ENCODE peak calls at places on chromosomes 11 and 22, in four cellular contexts. T, C, A and M are unnamed samples.

GRCh38 chr11:61054927-61055562 is 47.2 kb upstream of the CD5 start:
- DNase-seq in T (no peak), C (no peak), A (no peak), M (no peak)

GRCh38 chr11:34063061-34063795 is 11.7 kb downstream of the CAPRIN1 start:
- DNase-seq in T (no peak), C (no peak), A (no peak), M (no peak)

GRCh38 chr11:94132152-94132558 is 3.5 kb downstream of the PANX1 start:
- DNase-seq in T (peak), C (no peak), A (no peak), M (peak)

GRCh38 chr22:43867839-43868652 is 5.7 kb upstream of the SULT4A1 start:
- DNase-seq in T (peak), C (peak), A (no peak), M (peak)

GRCh38 chr11:70763606-70764005 is 365.3 kb downstream of the CTTN start:
- DNase-seq in T (peak), C (no peak), A (no peak), M (no peak)

GRCh38 chr11:62556872-62557631 is 10.4 kb upstream of the AHNAK start:
- DNase-seq in T (no peak), C (no peak), A (no peak), M (no peak)

GRCh38 chr11:78902771-78903507 is 328.3 kb upstream of the NARS2 start:
- DNase-seq in T (no peak), C (peak), A (no peak), M (no peak)

GRCh38 chr11:116348226-116348625 is 424.6 kb downstream of the BUD13 start:
- DNase-seq in T (no peak), C (no peak), A (no peak), M (no peak)

GRCh38 chr22:43823911-43824665 is 12.0 kb upstream of the EFCAB6 start:
- DNase-seq in T (no peak), C (no peak), A (no peak), M (peak)

GRCh38 chr11:18235935-18236334 is 667 bp downstream of the SAA4 start:
- DNase-seq in T (no peak), C (no peak), A (no peak), M (no peak)

GRCh38 chr22:50251472-50252054 is 498 bp upstream of the HDAC10 start:
- DNase-seq in T (no peak), C (no peak), A (no peak), M (no peak)

GRCh38 chr11:2587132-2587930 is 112.5 kb downstream of the KCNQ1OT1 start:
- DNase-seq in T (no peak), C (no peak), A (no peak), M (peak)

GRCh38 chr11:117815262-117815803 is 9.2 kb downstream of the FXYD2 start:
- DNase-seq in T (no peak), C (no peak), A (no peak), M (no peak)

GRCh38 chr11:98965358-98965757 is 55.4 kb upstream of the CNTN5 start:
- DNase-seq in T (no peak), C (no peak), A (no peak), M (no peak)

GRCh38 chr22:36738416-36739020 is 35.0 kb upstream of the CACNG2 start:
- DNase-seq in T (no peak), C (no peak), A (no peak), M (no peak)

GRCh38 chr22:44033689-44034088 is 9.6 kb downstream of the PARVB start:
- DNase-seq in T (peak), C (peak), A (no peak), M (peak)

GRCh38 chr11:504053-504993 is 2.7 kb downstream of the RNH1 start:
- DNase-seq in T (peak), C (peak), A (no peak), M (peak)

GRCh38 chr11:46278387-46279173 is 1.1 kb downstream of the CREB3L1 start:
- DNase-seq in T (peak), C (peak), A (no peak), M (peak)

GRCh38 chr11:117020287-117020686 is 77.9 kb downstream of the SIK3 start:
- DNase-seq in T (no peak), C (no peak), A (no peak), M (no peak)

GRCh38 chr11:353315-353857 is 15.9 kb upstream of the B4GALNT4 start:
- DNase-seq in T (peak), C (peak), A (no peak), M (peak)

GRCh38 chr11:27209562-27210005 is 153.4 kb downstream of the CCDC34 start:
- DNase-seq in T (peak), C (peak), A (peak), M (peak)

GRCh38 chr11:115164774-115165173 is 339.4 kb downstream of the CADM1 start:
- DNase-seq in T (no peak), C (no peak), A (no peak), M (no peak)

GRCh38 chr11:19345519-19345847 is 104.7 kb upstream of the E2F8 start:
- DNase-seq in T (no peak), C (no peak), A (no peak), M (no peak)

GRCh38 chr22:27999876-28000275 is 80.8 kb upstream of the PITPNB start:
- DNase-seq in T (no peak), C (no peak), A (no peak), M (no peak)

GRCh38 chr22:38082986-38083710 is 836 bp downstream of the SLC16A8 start:
- DNase-seq in T (no peak), C (no peak), A (no peak), M (no peak)

GRCh38 chr11:2448661-2449547 is 4.1 kb downstream of the KCNQ1 start:
- DNase-seq in T (no peak), C (no peak), A (no peak), M (no peak)

GRCh38 chr11:1202776-1203504 is 19.9 kb upstream of the MUC5B start:
- DNase-seq in T (peak), C (peak), A (peak), M (peak)

GRCh38 chr11:133552938-133553337 is 20.6 kb upstream of the OPCML start:
- DNase-seq in T (no peak), C (no peak), A (no peak), M (no peak)

GRCh38 chr11:57656936-57657289 is 649 bp upstream of the CLP1 start:
- DNase-seq in T (no peak), C (no peak), A (no peak), M (no peak)

GRCh38 chr11:62402226-62402625 is 16.6 kb upstream of the SCGB1A1 start:
- DNase-seq in T (no peak), C (no peak), A (no peak), M (no peak)

GRCh38 chr11:44572884-44573283 is 7.4 kb downstream of the CD82 start:
- DNase-seq in T (no peak), C (no peak), A (no peak), M (no peak)

GRCh38 chr11:111665779-111666178 is 63.5 kb downstream of the SIK2 start:
- DNase-seq in T (peak), C (peak), A (no peak), M (peak)

GRCh38 chr11:18145837-18146236 is 13.5 kb downstream of the MRGPRX3 start:
- DNase-seq in T (no peak), C (no peak), A (no peak), M (no peak)

GRCh38 chr22:19892249-19892879 is 37.7 kb upstream of the GNB1L start:
- DNase-seq in T (peak), C (peak), A (no peak), M (peak)

GRCh38 chr22:20905415-20906386 is 11.5 kb upstream of the CRKL start:
- DNase-seq in T (no peak), C (peak), A (no peak), M (no peak)

GRCh38 chr22:38982008-38982927 is at the start of gene APOBEC3B:
- DNase-seq in T (peak), C (peak), A (peak), M (peak)

GRCh38 chr11:15370774-15371173 is 256.1 kb downstream of the INSC start:
- DNase-seq in T (no peak), C (no peak), A (no peak), M (no peak)

DNA sequence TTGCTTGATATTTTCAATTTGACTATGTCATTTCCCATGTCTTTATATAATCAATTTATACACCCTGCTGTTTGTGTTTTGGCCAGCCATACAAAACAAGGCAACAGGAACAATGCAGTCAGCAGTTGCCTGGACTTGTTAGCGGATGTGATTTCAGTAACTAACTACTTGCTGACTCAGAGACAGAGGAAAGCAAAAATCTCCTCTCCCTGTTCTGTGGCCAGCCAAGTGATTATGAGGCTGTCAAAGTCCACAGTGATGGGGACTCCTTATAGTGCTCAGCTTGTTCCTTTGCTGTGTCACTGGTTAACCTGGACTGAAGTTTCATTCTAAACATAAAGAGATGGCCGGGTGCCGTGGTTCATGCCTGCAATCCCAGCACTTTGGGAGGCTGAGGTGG is 32.6 kb upstream of the APLP2 start:
- DNase-seq in T (peak), C (no peak), A (no peak), M (peak)
- H3K4me2 ChIP-seq in T (no peak), C (no peak), A (no peak), M (peak)

GRCh38 chr11:86696451-86696850 is 24.0 kb upstream of the ME3 start:
- DNase-seq in T (no peak), C (no peak), A (no peak), M (no peak)
- H3K4me2 ChIP-seq in T (peak), C (no peak), A (peak), M (no peak)

GRCh38 chr22:40209945-40210485 is 32.3 kb downstream of the TNRC6B start:
- DNase-seq in T (no peak), C (no peak), A (no peak), M (no peak)
- H3K4me2 ChIP-seq in T (no peak), C (no peak), A (no peak), M (no peak)

DNA sequence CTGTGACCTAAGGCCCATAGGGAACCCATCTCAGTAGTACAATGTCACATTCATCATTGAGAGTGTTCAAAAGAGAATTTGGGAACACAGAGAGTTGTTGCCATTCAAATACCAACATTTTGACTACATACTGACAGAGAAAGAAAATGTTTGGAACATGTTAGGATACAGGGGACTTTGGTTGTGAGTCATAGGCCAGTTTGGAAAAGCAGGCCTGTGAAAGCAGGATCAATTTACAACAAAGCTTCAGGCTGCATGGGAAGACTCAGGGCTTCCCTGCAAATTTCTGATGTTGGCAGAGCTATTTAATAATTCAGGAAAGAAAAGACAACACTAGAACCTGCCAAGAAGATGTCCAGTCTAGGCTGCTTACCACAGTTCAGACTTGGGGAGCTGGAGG is 374 bp downstream of the NLRP10 start:
- DNase-seq in T (peak), C (no peak), A (no peak), M (no peak)
- H3K4me2 ChIP-seq in T (peak), C (no peak), A (no peak), M (no peak)

DNA sequence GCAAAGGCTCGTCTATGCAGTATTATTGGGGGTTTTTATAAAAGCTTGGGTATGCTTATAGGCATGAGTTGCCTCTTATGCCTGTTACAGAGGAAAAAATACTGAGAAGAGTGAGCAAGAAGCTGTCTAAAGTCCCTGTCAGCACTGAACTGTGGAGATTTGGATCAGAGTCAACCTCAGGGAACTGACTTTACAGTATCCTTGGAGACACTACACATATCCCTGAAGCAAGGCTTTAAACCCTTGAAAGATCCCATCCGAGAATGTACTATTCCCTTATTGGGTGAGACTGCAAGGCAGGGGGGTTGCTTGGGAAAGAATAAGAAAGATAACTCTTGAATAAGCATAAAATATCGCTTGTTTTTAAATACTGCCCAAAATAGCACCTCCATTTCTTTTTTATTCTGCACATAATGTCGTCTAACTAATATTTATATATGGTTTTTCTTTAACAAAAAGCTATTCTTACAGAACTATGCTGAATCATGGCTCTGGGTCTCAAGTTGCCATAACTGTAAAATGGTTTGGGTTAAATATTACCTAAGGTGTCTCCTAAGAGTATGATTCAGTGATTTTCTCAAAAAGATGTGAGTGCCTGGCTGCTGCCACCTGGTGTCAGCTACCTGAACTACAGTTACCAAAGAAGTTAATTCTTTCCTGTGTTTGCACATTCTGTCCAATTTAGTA is 1062.8 kb downstream of the DLG2 start:
- DNase-seq in T (peak), C (peak), A (peak), M (peak)
- H3K4me2 ChIP-seq in T (no peak), C (no peak), A (no peak), M (peak)

GRCh38 chr22:45112136-45112879 is 51.4 kb upstream of the NUP50 start:
- DNase-seq in T (peak), C (no peak), A (no peak), M (no peak)
- H3K4me2 ChIP-seq in T (no peak), C (no peak), A (no peak), M (no peak)

GRCh38 chr11:8039530-8040260 is 41.3 kb upstream of the TUB start:
- DNase-seq in T (no peak), C (peak), A (no peak), M (no peak)

GRCh38 chr11:8040261-8040920 is 40.6 kb upstream of the TUB start:
- DNase-seq in T (no peak), C (no peak), A (no peak), M (no peak)

GRCh38 chr11:8036986-8037385 is 44.0 kb upstream of the TUB start:
- DNase-seq in T (no peak), C (no peak), A (no peak), M (no peak)

GRCh38 chr11:8038811-8039529 is 42.0 kb upstream of the TUB start:
- DNase-seq in T (no peak), C (no peak), A (no peak), M (no peak)

GRCh38 chr11:8038393-8038792 is 42.6 kb upstream of the TUB start:
- DNase-seq in T (no peak), C (no peak), A (no peak), M (no peak)
- H3K4me2 ChIP-seq in T (no peak), C (no peak), A (no peak), M (no peak)

GRCh38 chr11:90919332-90919731 is 696.5 kb upstream of the CHORDC1 start:
- DNase-seq in T (no peak), C (no peak), A (no peak), M (no peak)
- H3K4me2 ChIP-seq in T (no peak), C (no peak), A (no peak), M (no peak)

GRCh38 chr22:30921108-30921507 is 47.5 kb downstream of the MORC2 start:
- DNase-seq in T (no peak), C (no peak), A (no peak), M (no peak)
- H3K4me2 ChIP-seq in T (no peak), C (no peak), A (no peak), M (peak)